ENCODE peak calls at places on chromosomes 5 and 9, in six cellular contexts. M, N, G, I, C and W are unnamed samples.

GRCh38 chr5:124263680-124264491 is 482.6 kb downstream of the ZNF608 start:
- DNase-seq in M (no peak), N (peak), G (peak), I (no peak), C (peak), W (peak)

GRCh38 chr5:140311011-140311467 is 8.1 kb upstream of the PFDN1 start:
- DNase-seq in M (peak), N (no peak), G (peak), I (peak), C (no peak), W (no peak)

GRCh38 chr9:133727876-133728441 is 10.2 kb downstream of the SARDH start:
- DNase-seq in M (no peak), N (no peak), G (no peak), I (no peak), C (no peak), W (peak)

GRCh38 chr5:109844148-109844547 is 154.4 kb downstream of the MAN2A1 start:
- DNase-seq in M (peak), N (no peak), G (no peak), I (no peak), C (no peak), W (no peak)

GRCh38 chr5:15718411-15719178 is 218.6 kb downstream of the FBXL7 start:
- DNase-seq in M (no peak), N (no peak), G (no peak), I (no peak), C (no peak), W (no peak)

GRCh38 chr5:351911-352225 is 30.4 kb downstream of the AHRR start:
- DNase-seq in M (no peak), N (no peak), G (no peak), I (no peak), C (no peak), W (no peak)

GRCh38 chr9:108549184-108549583 is 306.6 kb downstream of the ACTL7B start:
- DNase-seq in M (peak), N (no peak), G (peak), I (no peak), C (no peak), W (no peak)

GRCh38 chr9:4590430-4591122 is 71.5 kb upstream of the PLPP6 start:
- DNase-seq in M (peak), N (no peak), G (peak), I (peak), C (no peak), W (no peak)

GRCh38 chr5:112865128-112865527 is 4.0 kb downstream of the SRP19 start:
- DNase-seq in M (no peak), N (no peak), G (no peak), I (no peak), C (no peak), W (no peak)

GRCh38 chr9:123322771-123323481 is 33.1 kb upstream of the CRB2 start:
- DNase-seq in M (no peak), N (no peak), G (no peak), I (no peak), C (no peak), W (no peak)

GRCh38 chr5:52838306-52839015 is 50.7 kb downstream of the ITGA1 start:
- DNase-seq in M (peak), N (no peak), G (peak), I (peak), C (no peak), W (no peak)

GRCh38 chr5:79621056-79621455 is 8.8 kb downstream of the TENT2 start:
- DNase-seq in M (peak), N (no peak), G (peak), I (peak), C (no peak), W (no peak)

GRCh38 chr5:132495063-132495671 is 4.6 kb upstream of the IRF1 start:
- DNase-seq in M (no peak), N (no peak), G (no peak), I (peak), C (no peak), W (peak)

GRCh38 chr9:4501147-4501507 is 10.9 kb downstream of the SLC1A1 start:
- DNase-seq in M (no peak), N (no peak), G (no peak), I (no peak), C (no peak), W (no peak)

GRCh38 chr5:110297152-110297670 is 429.3 kb downstream of the TMEM232 start:
- DNase-seq in M (no peak), N (no peak), G (no peak), I (no peak), C (no peak), W (no peak)

GRCh38 chr5:126445502-126446174 is 22.4 kb downstream of the GRAMD2B start:
- DNase-seq in M (peak), N (no peak), G (no peak), I (peak), C (no peak), W (no peak)

GRCh38 chr9:116377179-116377790 is 223.7 kb downstream of the PAPPA start:
- DNase-seq in M (peak), N (no peak), G (peak), I (no peak), C (no peak), W (no peak)

GRCh38 chr9:110912701-110913291 is 125.5 kb downstream of the LPAR1 start:
- DNase-seq in M (peak), N (no peak), G (peak), I (peak), C (no peak), W (no peak)

GRCh38 chr5:178361657-178362445 is 129.2 kb upstream of the PHYKPL start:
- DNase-seq in M (no peak), N (no peak), G (peak), I (no peak), C (no peak), W (no peak)

GRCh38 chr5:173925449-173926071 is 37.4 kb downstream of the CPEB4 start:
- DNase-seq in M (peak), N (no peak), G (peak), I (no peak), C (no peak), W (no peak)

GRCh38 chr5:126503602-126504104 is 80.4 kb downstream of the GRAMD2B start:
- DNase-seq in M (peak), N (no peak), G (peak), I (no peak), C (no peak), W (no peak)

DNA sequence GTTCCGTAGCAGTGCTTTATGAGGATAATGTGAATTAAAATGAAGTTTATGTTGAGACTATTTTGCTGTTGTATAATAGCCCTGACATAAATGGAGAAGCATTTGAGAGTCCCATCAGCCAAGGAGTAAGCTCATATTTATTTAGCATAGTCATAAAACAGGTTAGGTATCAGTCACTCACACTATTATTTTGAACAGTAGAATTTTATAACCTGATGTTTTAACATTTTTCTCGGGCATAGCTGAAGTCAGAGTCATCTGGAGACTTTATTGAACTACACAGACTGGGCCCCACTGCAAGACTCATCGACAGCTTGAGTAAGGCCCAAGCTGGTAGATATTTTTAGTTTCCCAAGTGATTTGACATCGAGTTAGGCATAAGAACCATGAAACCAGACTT is 620.3 kb upstream of the WWC1 start:
- DNase-seq in M (peak), N (no peak), G (no peak), I (no peak), C (no peak), W (no peak)
- H2BK120ac ChIP-seq in M (no peak), N (no peak), G (no peak), I (no peak), C (no peak), W (no peak)

DNA sequence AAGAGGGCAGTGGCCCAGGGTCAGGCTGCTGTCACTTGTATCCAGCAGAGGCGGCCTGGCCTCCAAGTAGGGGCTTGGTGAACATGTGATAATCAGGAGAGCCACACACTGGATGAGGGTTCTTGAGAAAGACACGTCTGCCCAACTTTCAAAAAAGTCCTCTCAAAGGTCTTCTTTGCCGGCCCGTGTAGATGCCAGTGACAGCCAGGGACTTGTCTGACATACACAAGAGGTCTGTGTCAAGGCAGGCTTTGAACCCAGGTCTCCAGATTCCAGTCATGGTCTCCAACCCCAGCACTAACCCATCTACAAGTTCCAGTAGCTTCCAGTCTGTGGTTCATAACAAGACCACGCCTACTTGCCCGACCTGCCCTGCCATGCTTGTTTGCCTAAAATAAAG is 7.9 kb upstream of the AMBP start:
- DNase-seq in M (no peak), N (no peak), G (no peak), I (no peak), C (no peak), W (no peak)
- H3K14ac ChIP-seq in M (no peak), N (no peak), G (no peak), I (no peak), C (no peak), W (no peak)

DNA sequence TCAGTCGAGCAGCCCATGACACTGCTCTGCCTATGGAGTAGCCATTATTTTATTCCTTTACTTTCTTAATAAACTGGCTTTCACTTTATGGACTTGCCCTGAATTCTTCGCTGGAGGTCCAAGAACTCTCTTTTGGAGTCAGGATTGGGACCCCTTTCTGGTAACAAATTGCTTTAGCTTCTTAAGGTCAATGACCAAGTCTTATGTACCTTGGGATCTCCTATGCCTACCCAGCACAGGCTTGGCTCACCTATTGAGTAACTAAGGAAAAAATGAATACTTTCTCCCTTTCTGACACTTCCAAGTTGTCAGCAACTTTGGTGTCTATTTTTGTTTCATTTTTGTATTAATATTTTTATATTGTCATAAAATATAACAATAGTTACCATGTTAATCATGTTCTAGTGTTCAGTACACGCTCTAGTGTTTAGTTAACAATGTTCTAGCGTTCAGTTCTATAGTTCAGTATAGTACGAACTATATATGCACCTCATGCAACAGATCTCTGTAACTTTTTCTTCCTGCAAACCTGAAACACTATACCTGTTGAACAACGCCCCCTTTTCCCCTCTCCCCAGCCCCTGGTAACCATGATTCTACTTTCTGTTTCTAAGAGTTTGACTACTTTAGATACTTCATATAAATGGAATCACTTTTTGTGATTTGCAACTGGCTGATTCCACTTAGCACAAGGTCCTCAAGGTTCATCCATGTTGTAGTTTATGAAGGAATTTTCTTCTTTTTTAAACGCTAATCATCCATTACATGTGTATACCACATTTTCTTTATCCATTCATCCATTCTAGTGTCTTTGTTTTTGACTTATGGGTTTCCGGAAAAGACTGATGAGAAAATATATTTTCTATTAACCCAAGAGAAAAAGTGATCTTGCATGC is 1.8 kb upstream of the RHOBTB3 start:
- DNase-seq in M (no peak), N (no peak), G (no peak), I (no peak), C (no peak), W (no peak)
- H2BK120ac ChIP-seq in M (peak), N (no peak), G (no peak), I (peak), C (no peak), W (no peak)

DNA sequence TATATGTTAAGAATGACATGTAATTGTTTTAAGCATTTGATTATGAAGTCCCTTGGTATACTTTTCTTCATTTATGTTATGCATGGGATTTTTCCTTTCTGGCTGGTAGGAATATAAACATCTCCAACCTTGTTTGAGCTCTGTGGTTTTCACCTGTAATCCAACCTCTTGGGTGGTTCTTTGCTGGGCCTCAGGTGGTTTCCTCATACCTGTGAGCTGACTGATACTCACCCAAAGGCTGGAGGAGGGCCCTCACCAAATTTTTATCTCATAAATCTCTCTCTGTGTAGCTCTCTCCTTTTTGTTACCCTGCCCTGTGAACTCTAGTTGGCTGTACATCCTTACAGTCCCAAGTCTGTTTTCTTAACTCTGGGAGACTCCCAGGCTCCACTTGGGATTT is 39.8 kb upstream of the C6 start:
- DNase-seq in M (no peak), N (no peak), G (no peak), I (no peak), C (no peak), W (no peak)
- H3K14ac ChIP-seq in M (no peak), N (no peak), G (no peak), I (no peak), C (no peak), W (no peak)

DNA sequence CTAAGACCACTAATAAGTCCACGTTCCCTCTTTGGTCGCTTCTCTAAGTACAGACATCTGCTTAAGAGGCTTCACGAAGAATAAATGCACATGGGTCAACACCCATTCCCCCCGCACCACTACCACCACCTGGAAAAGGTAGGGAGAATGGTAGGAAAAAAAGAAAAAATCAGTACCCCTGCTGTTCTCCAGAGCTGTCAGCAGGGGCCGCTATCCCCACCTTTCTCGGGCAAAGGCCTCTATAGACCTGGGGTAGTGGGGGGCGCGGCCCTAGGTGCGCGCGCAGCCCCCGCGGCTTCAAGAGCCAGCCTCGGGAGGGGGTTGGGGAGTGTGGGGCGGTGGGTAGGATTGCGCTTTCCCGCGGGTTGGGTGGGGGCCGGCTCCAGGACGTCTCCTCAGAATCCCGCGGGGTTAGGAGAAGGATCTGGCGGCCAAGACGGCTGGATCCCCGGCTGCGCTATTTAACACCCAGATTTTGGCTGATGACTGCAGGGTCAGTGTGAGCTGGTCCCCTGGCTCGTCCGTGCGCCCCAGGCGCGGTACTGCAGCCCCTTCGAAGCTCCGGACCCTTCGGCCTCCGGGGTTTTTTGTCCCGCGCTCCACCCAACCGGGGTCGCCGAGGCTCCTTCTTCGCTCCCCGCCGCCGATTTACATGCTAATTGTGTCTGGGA is 1.6 kb upstream of the SEMA6A start:
- DNase-seq in M (peak), N (peak), G (peak), I (peak), C (peak), W (peak)
- H2BK120ac ChIP-seq in M (no peak), N (no peak), G (peak), I (peak), C (peak), W (no peak)

GRCh38 chr5:59629561-59629960 is 264.0 kb downstream of the PDE4D start:
- DNase-seq in M (no peak), N (no peak), G (no peak), I (peak), C (no peak), W (no peak)
- H3K14ac ChIP-seq in M (no peak), N (no peak), G (no peak), I (no peak), C (no peak), W (no peak)

DNA sequence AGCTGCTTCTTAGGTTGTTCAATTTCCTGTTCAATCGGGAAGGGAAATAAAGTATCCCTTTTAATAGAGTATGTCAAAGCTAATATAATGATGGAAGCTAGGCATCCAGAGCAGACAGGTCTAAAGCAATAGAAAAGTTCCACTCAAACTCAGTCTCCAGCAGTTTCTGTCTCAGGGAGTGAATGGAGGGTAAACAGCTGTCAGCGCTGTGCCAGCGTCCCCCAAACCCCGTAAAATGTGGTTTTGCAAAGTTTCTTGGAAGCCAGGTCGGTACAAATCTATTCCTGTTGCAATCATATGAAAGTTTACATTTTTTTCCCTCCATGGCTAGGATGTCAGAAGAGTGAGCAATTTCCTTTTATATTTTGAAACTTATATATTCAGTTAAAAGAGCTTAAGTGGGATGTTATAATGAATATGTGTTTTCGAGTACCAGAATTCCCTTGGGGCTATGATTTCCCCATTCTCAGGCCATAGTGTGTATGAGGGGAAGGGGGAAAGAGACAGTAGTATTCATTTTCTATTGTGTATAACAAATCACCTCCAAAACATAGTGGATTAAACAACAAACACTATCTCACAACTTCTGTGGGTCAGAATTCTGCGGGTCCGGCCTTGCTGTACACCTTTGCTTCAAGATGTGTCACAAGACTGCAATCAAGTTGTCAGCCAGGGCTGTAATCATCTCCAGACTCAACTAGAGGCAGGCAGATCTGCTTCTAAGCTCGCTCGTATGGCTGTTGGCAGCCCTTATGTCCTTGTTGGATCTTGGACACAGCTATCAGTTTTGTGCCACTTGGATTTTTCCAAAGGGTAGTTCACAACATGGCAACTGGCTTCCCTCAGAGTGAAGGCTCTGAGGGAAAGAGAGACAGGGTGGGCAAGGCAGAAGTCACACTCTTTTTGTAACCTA is 107.4 kb downstream of the SNX18 start:
- DNase-seq in M (peak), N (no peak), G (peak), I (peak), C (no peak), W (no peak)
- H2BK120ac ChIP-seq in M (peak), N (no peak), G (no peak), I (no peak), C (no peak), W (no peak)

DNA sequence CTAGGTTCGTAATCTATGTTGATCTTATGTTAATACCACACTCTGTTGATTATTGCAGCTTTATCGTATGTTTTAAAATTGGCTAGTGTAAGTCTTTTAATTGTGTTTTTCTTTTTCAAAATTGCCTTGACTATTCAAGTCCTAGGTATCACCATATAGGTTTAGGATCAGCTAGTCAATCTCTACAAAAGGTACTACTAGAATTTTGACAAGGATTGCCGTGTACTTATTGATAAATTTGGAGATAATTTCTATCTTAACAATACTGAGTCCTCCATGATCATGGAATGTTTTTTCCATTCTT is 117.9 kb upstream of the PRSS3 start:
- DNase-seq in M (no peak), N (no peak), G (no peak), I (no peak), C (no peak), W (no peak)
- H3K14ac ChIP-seq in M (no peak), N (no peak), G (no peak), I (no peak), C (no peak), W (no peak)

DNA sequence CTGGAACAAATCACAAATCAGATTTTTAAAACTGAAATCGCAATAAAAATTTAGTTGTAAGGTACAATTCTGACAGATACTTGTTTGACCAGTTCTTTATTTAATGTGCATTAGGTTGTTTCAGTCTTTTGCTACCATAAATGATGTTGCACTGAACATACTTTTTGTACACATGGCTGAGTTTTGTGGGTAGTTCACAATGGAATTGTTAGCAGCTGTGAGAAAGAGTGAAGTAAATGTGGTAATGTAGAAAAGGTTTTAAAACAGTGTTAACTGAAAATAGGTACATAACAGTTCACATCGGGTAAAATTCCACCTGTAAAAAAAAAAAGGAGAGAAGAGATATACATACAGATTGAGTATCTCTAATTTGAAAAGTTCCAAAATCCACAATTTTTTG is 25.6 kb downstream of the MRPS27 start:
- DNase-seq in M (no peak), N (no peak), G (no peak), I (no peak), C (no peak), W (no peak)
- H2BK120ac ChIP-seq in M (no peak), N (no peak), G (no peak), I (no peak), C (no peak), W (no peak)